ENCODE peak calls at places on chromosomes 5 and 9, in five cellular contexts. O is breast epithelium, F is AG09319, P is foreskin fibroblast, R is GM12864. Y is an unnamed sample.

GRCh38 chr5:44935262-44935661 is 126.5 kb downstream of the MRPS30 start:
- DNase-seq in P (no peak), F (no peak), O (no peak), R (peak), Y (no peak)

GRCh38 chr5:33299621-33300208 is 141.1 kb upstream of the TARS1 start:
- DNase-seq in R (peak), F (no peak), O (no peak), P (peak), Y (peak)

GRCh38 chr5:168750926-168751325 is 171.8 kb upstream of the PANK3 start:
- DNase-seq in P (no peak), R (no peak), F (no peak), O (no peak), Y (no peak)

GRCh38 chr5:62509823-62510222 is 68.8 kb upstream of the LRRC70 start:
- DNase-seq in R (no peak), F (no peak), O (no peak), P (no peak), Y (no peak)

GRCh38 chr9:96383165-96383939 is at the start of gene SLC35D2:
- DNase-seq in O (no peak), F (no peak), R (no peak), P (peak), Y (peak)

GRCh38 chr5:54580997-54581741 is 63.6 kb downstream of the SNX18 start:
- DNase-seq in R (no peak), P (no peak), O (no peak), F (no peak), Y (no peak)

GRCh38 chr9:76996700-76997099 is 22.8 kb upstream of the FOXB2 start:
- DNase-seq in O (no peak), F (no peak), P (no peak), R (no peak), Y (peak)

GRCh38 chr5:87079219-87079618 is 188.5 kb upstream of the RASA1 start:
- DNase-seq in F (no peak), R (no peak), P (no peak), O (no peak), Y (no peak)

GRCh38 chr5:143557061-143557818 is 153.8 kb upstream of the NR3C1 start:
- DNase-seq in P (peak), O (no peak), F (no peak), R (no peak), Y (peak)

GRCh38 chr9:22374021-22374420 is 72.6 kb upstream of the DMRTA1 start:
- DNase-seq in P (no peak), O (no peak), F (no peak), R (no peak), Y (no peak)

GRCh38 chr9:116336133-116336862 is 182.7 kb downstream of the PAPPA start:
- DNase-seq in P (peak), O (no peak), F (no peak), R (no peak), Y (no peak)

GRCh38 chr9:6968271-6968670 is 210.5 kb downstream of the KDM4C start:
- DNase-seq in F (peak), P (no peak), O (no peak), R (no peak), Y (no peak)

GRCh38 chr5:44178414-44178813 is 210.8 kb downstream of the FGF10 start:
- DNase-seq in F (no peak), R (no peak), O (no peak), P (no peak), Y (no peak)

GRCh38 chr9:120642129-120642528 is 62.2 kb upstream of the CDK5RAP2 start:
- DNase-seq in F (no peak), P (no peak), R (no peak), O (no peak), Y (no peak)

GRCh38 chr5:40797273-40798011 is 732 bp downstream of the PRKAA1 start:
- DNase-seq in P (peak), O (peak), R (peak), F (no peak), Y (peak)

GRCh38 chr5:150001660-150002493 is 1.3 kb downstream of the HMGXB3 start:
- DNase-seq in F (no peak), R (peak), P (peak), O (no peak), Y (peak)

GRCh38 chr9:115615821-115616665 is 498.1 kb upstream of the TNC start:
- DNase-seq in P (peak), O (no peak), F (peak), R (no peak), Y (no peak)

GRCh38 chr9:90808890-90809685 is 7.5 kb downstream of the SYK start:
- DNase-seq in F (no peak), P (no peak), R (no peak), O (no peak), Y (no peak)

GRCh38 chr9:81656004-81656403 is 33.3 kb downstream of the TLE1 start:
- DNase-seq in O (no peak), P (no peak), F (no peak), R (peak), Y (no peak)

GRCh38 chr5:180648658-180649296 is 623 bp downstream of the FLT4 start:
- DNase-seq in P (no peak), F (no peak), R (no peak), O (no peak), Y (no peak)

GRCh38 chr9:101904845-101905244 is 166.4 kb upstream of the GRIN3A start:
- DNase-seq in F (no peak), P (no peak), O (no peak), R (no peak), Y (no peak)

GRCh38 chr5:40578501-40579451 is 100.9 kb upstream of the PTGER4 start:
- DNase-seq in P (peak), F (no peak), R (peak), O (no peak), Y (no peak)

GRCh38 chr5:141430332-141431113 is at the start of gene PCDHGA12:
- DNase-seq in P (peak), R (peak), F (peak), O (no peak), Y (peak)

GRCh38 chr9:109001275-109001676 is 12.0 kb downstream of the CTNNAL1 start:
- DNase-seq in F (no peak), P (peak), R (no peak), O (no peak), Y (no peak)

GRCh38 chr5:42583322-42583721 is 160.1 kb downstream of the GHR start:
- DNase-seq in R (peak), F (peak), P (peak), O (peak), Y (peak)

GRCh38 chr9:37503736-37504135 is 18.0 kb downstream of the POLR1E start:
- DNase-seq in F (no peak), O (no peak), P (peak), R (no peak), Y (peak)

GRCh38 chr9:109512170-109512756 is 14.2 kb upstream of the PTPN3 start:
- DNase-seq in R (no peak), F (no peak), P (no peak), O (no peak), Y (no peak)

GRCh38 chr5:59543826-59544442 is 349.6 kb downstream of the PDE4D start:
- DNase-seq in F (no peak), O (peak), R (no peak), P (no peak), Y (no peak)

GRCh38 chr9:91160181-91160580 is 201.5 kb downstream of the AUH start:
- DNase-seq in P (no peak), F (no peak), R (no peak), O (no peak), Y (no peak)

GRCh38 chr9:10946676-10947410 is 334.0 kb upstream of the PTPRD start:
- DNase-seq in P (no peak), F (no peak), O (no peak), R (no peak), Y (no peak)

GRCh38 chr5:149831492-149831891 is 101.4 kb downstream of the PPARGC1B start:
- DNase-seq in P (no peak), F (no peak), O (no peak), R (no peak), Y (peak)

GRCh38 chr5:112210430-112211005 is 208.6 kb downstream of the EPB41L4A start:
- DNase-seq in R (no peak), O (no peak), F (no peak), P (peak), Y (no peak)

GRCh38 chr9:134410078-134410834 is 84.0 kb downstream of the RXRA start:
- DNase-seq in P (no peak), R (no peak), F (no peak), O (no peak), Y (no peak)

GRCh38 chr5:18394154-18394804 is 760.0 kb downstream of the TAF11L14 start:
- DNase-seq in O (no peak), F (no peak), P (no peak), R (no peak), Y (peak)

GRCh38 chr5:96455789-96456188 is 22.7 kb upstream of the PCSK1 start:
- DNase-seq in P (no peak), R (no peak), F (no peak), O (no peak), Y (no peak)

GRCh38 chr5:175836741-175837729 is 34.3 kb upstream of the CPLX2 start:
- DNase-seq in F (no peak), P (no peak), O (no peak), R (no peak), Y (no peak)

GRCh38 chr5:175842506-175842905 is 28.9 kb upstream of the CPLX2 start:
- DNase-seq in O (no peak), P (no peak), R (no peak), F (no peak), Y (no peak)

GRCh38 chr5:175844174-175844573 is 27.2 kb upstream of the CPLX2 start:
- DNase-seq in P (no peak), F (no peak), R (no peak), O (no peak), Y (no peak)

GRCh38 chr5:175842947-175843793 is 28.2 kb upstream of the CPLX2 start:
- DNase-seq in R (no peak), F (peak), P (peak), O (no peak), Y (no peak)

GRCh38 chr5:175840050-175840841 is 31.1 kb upstream of the CPLX2 start:
- DNase-seq in P (peak), F (no peak), O (no peak), R (no peak), Y (no peak)
- TF ChIP-seq CTCF in P (peak), F (peak), O (no peak), R (peak), Y (no peak)

DNA sequence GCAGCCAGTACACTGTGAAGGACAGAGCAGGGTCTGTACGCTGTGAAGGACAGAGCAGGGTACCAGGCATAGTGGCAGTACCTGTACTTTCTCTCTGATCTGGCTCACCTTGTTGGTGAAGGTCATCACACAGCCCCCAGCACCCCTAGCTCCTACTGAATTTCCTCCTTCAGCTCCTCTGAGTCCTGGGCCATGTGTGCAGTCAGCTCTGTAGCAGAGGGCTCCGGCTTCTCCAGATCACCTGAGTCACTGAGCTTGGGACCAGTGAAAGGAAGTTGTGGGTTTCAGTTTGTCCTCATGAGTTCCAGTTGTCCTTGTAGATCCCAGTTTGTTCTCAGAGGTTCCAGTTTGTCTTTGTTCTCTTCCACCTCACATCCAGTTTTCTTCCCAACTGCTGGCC is 5.5 kb downstream of the NUDT2 start:
- DNase-seq in R (no peak), O (no peak), P (no peak), F (no peak), Y (no peak)
- TF ChIP-seq CTCF in R (no peak), O (no peak), P (no peak), F (no peak), Y (no peak)

GRCh38 chr5:94893404-94894145 is 275.1 kb downstream of the SLF1 start:
- DNase-seq in O (no peak), P (no peak), F (no peak), R (no peak), Y (no peak)
- TF ChIP-seq CTCF in O (no peak), P (peak), F (peak), R (no peak), Y (no peak)

GRCh38 chr5:107817436-107817835 is 146.7 kb upstream of the EFNA5 start:
- DNase-seq in R (no peak), P (no peak), O (no peak), F (no peak), Y (no peak)

GRCh38 chr5:107817951-107818350 is 147.2 kb upstream of the EFNA5 start:
- DNase-seq in F (no peak), P (no peak), R (no peak), O (no peak), Y (no peak)

GRCh38 chr5:107821288-107821687 is 150.6 kb upstream of the EFNA5 start:
- DNase-seq in F (no peak), O (no peak), P (no peak), R (no peak), Y (no peak)

GRCh38 chr5:107815109-107815508 is 144.4 kb upstream of the EFNA5 start:
- DNase-seq in R (no peak), O (no peak), F (no peak), P (no peak), Y (no peak)

DNA sequence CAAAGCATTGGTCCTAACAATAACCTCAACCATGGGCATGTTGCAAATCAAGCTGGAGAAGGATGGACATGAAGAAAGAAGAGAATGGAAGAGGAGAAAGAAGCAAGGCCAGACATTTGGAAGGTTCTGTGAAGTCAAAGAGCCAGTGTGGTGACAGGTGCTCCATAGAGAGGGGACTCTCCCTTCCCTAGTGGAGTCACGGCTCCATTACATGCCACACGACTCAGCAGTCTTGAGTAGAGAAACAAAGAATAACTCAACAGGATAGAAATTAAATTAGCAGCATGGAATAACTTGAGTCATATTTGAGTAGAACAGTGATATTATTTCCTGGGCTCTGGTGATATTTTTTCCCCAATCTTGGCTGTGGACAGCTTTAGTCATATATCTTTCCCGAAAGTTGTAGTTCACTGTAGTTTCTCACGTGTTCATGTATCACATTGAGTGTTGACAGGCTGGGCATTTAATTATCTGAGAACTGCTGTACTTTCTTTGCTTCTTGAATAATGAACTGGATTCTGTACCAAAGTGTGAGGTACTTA is 149.7 kb upstream of the EFNA5 start:
- DNase-seq in O (no peak), F (no peak), R (no peak), P (no peak), Y (no peak)
- TF ChIP-seq CTCF in O (no peak), F (no peak), R (no peak), P (no peak), Y (no peak)

Y was measured in GM13976.